ENCODE peak calls at places on chromosomes 4 and X, in five cellular contexts. I, U, W, Y and M are unnamed samples.

GRCh38 chr4:98026362-98026761 is 116.9 kb downstream of the STPG2 start:
- DNase-seq in I (no peak), U (no peak), W (no peak), Y (no peak), M (no peak)

GRCh38 chrX:103608305-103608963 is 671 bp downstream of the TCEAL3 start:
- DNase-seq in I (peak; percentile 9), U (no peak), W (peak; percentile 17), Y (no peak), M (no peak)

GRCh38 chrX:12548746-12549145 is 242.5 kb upstream of the PRPS2 start:
- DNase-seq in I (peak; percentile 6), U (no peak), W (peak; percentile 19), Y (no peak), M (peak; percentile 72)

GRCh38 chr4:173056271-173056670 is 112.3 kb upstream of the GALNT7 start:
- DNase-seq in I (no peak), U (no peak), W (peak; percentile 52), Y (no peak), M (no peak)

GRCh38 chr4:76293705-76294274 is 12.7 kb upstream of the STBD1 start:
- DNase-seq in I (no peak), U (no peak), W (no peak), Y (no peak), M (no peak)

GRCh38 chr4:114780205-114780604 is 181.6 kb downstream of the UGT8 start:
- DNase-seq in I (no peak), U (no peak), W (peak; percentile 19), Y (no peak), M (peak; percentile 65)

GRCh38 chr4:38013461-38014366 is 53.5 kb downstream of the PTTG2 start:
- DNase-seq in I (peak; percentile 67), U (no peak), W (no peak), Y (no peak), M (no peak)

GRCh38 chr4:110540606-110541440 is 64.9 kb downstream of the ENPEP start:
- DNase-seq in I (no peak), U (no peak), W (no peak), Y (no peak), M (peak; percentile 31)

GRCh38 chr4:54661686-54662085 is 3.9 kb downstream of the KIT start:
- DNase-seq in I (no peak), U (no peak), W (no peak), Y (no peak), M (no peak)

GRCh38 chr4:70637239-70637920 is 8.8 kb downstream of the ENAM start:
- DNase-seq in I (no peak), U (no peak), W (no peak), Y (no peak), M (peak; percentile 62)

GRCh38 chrX:128928636-128929035 is 594.7 kb downstream of the SMARCA1 start:
- DNase-seq in I (no peak), U (no peak), W (no peak), Y (no peak), M (no peak)

GRCh38 chr4:101961144-101961543 is 170.6 kb downstream of the BANK1 start:
- DNase-seq in I (no peak), U (no peak), W (no peak), Y (no peak), M (no peak)

GRCh38 chrX:12721042-12721441 is 70.2 kb upstream of the PRPS2 start:
- DNase-seq in I (no peak), U (no peak), W (peak; percentile 66), Y (no peak), M (peak; percentile 73)

GRCh38 chrX:17803449-17803848 is 57.6 kb downstream of the RAI2 start:
- DNase-seq in I (no peak), U (no peak), W (no peak), Y (no peak), M (peak; percentile 10)

GRCh38 chr4:1338752-1339414 is 8.1 kb upstream of the UVSSA start:
- DNase-seq in I (no peak), U (no peak), W (no peak), Y (no peak), M (no peak)

GRCh38 chr4:40173470-40173875 is 23.4 kb upstream of the RHOH start:
- DNase-seq in I (no peak), U (no peak), W (no peak), Y (no peak), M (no peak)

GRCh38 chr4:143344011-143344410 is 7.3 kb downstream of the GAB1 start:
- DNase-seq in I (no peak), U (no peak), W (peak; percentile 28), Y (no peak), M (no peak)

GRCh38 chr4:2135083-2135482 is 76.0 kb downstream of the NAT8L start:
- DNase-seq in I (no peak), U (no peak), W (no peak), Y (no peak), M (peak; percentile 30)

GRCh38 chr4:147968641-147969040 is 236.8 kb downstream of the ARHGAP10 start:
- DNase-seq in I (no peak), U (no peak), W (no peak), Y (no peak), M (no peak)

GRCh38 chr4:76023381-76023780 is at the start of gene CXCL10:
- DNase-seq in I (no peak), U (no peak), W (no peak), Y (no peak), M (no peak)

GRCh38 chr4:185011408-185011807 is 6.9 kb upstream of the HELT start:
- DNase-seq in I (no peak), U (no peak), W (peak; percentile 67), Y (no peak), M (peak; percentile 65)

GRCh38 chrX:72100824-72101351 is 30.8 kb downstream of the RTL5 start:
- DNase-seq in I (no peak), U (peak; percentile 84), W (no peak), Y (no peak), M (no peak)

GRCh38 chrX:16786791-16787735 is 797 bp downstream of the TXLNG start:
- DNase-seq in I (no peak), U (peak; percentile 61), W (no peak), Y (no peak), M (no peak)

GRCh38 chrX:42269186-42269585 is 345.8 kb upstream of the CASK start:
- DNase-seq in I (no peak), U (no peak), W (no peak), Y (no peak), M (no peak)

GRCh38 chr4:126071346-126072333 is 756.9 kb downstream of the FAT4 start:
- DNase-seq in I (no peak), U (no peak), W (no peak), Y (no peak), M (peak; percentile 26)

GRCh38 chr4:153509724-153510123 is 43.6 kb downstream of the TMEM131L start:
- DNase-seq in I (no peak), U (no peak), W (no peak), Y (no peak), M (peak; percentile 60)

GRCh38 chr4:23135792-23136645 is 443.3 kb downstream of the GBA3 start:
- DNase-seq in I (peak; percentile 6), U (no peak), W (no peak), Y (no peak), M (peak; percentile 70)

GRCh38 chr4:129254126-129254525 is 158.2 kb downstream of the C4orf33 start:
- DNase-seq in I (no peak), U (no peak), W (no peak), Y (no peak), M (no peak)

GRCh38 chr4:88880501-88881226 is 176.3 kb downstream of the FAM13A start:
- DNase-seq in I (no peak), U (no peak), W (peak; percentile 52), Y (no peak), M (peak; percentile 5)

GRCh38 chr4:53541577-53542206 is 49.6 kb downstream of the LNX1 start:
- DNase-seq in I (no peak), U (no peak), W (no peak), Y (no peak), M (no peak)

GRCh38 chrX:138858438-138858837 is 146.9 kb upstream of the FGF13 start:
- DNase-seq in I (no peak), U (no peak), W (no peak), Y (no peak), M (no peak)

GRCh38 chr4:186627226-186627865 is 72.0 kb upstream of the MTNR1A start:
- DNase-seq in I (no peak), U (no peak), W (peak; percentile 33), Y (no peak), M (no peak)